ENCODE peak calls at places on chromosomes 16 and 17, in five cellular contexts. Z, N, E, U and Q are unnamed samples.

GRCh38 chr17:68435361-68435760 is 21.9 kb downstream of the WIPI1 start:
- DNase-seq in Z (no peak), N (no peak), E (no peak), U (no peak), Q (no peak)

GRCh38 chr17:1231456-1231855 is 38.8 kb upstream of the BHLHA9 start:
- DNase-seq in Z (peak), N (no peak), E (no peak), U (no peak), Q (no peak)

GRCh38 chr17:6471531-6472465 is 27.5 kb downstream of the PIMREG start:
- DNase-seq in Z (peak), N (peak), E (no peak), U (no peak), Q (no peak)

GRCh38 chr17:41483531-41483930 is 2.6 kb upstream of the KRT35 start:
- DNase-seq in Z (no peak), N (no peak), E (no peak), U (no peak), Q (no peak)

GRCh38 chr17:74549343-74549742 is 3.4 kb upstream of the CD300C start:
- DNase-seq in Z (no peak), N (no peak), E (no peak), U (no peak), Q (no peak)

GRCh38 chr17:77845541-77846225 is 112.8 kb upstream of the TNRC6C start:
- DNase-seq in Z (no peak), N (no peak), E (no peak), U (no peak), Q (no peak)

GRCh38 chr16:50722960-50723359 is 18.9 kb upstream of the CYLD start:
- DNase-seq in Z (no peak), N (no peak), E (no peak), U (no peak), Q (no peak)

GRCh38 chr17:61285483-61286320 is 113.9 kb upstream of the TBX2 start:
- DNase-seq in Z (no peak), N (no peak), E (no peak), U (no peak), Q (no peak)

GRCh38 chr16:62035115-62036092 is 834 bp downstream of the CDH8 start:
- DNase-seq in Z (no peak), N (no peak), E (no peak), U (no peak), Q (no peak)

GRCh38 chr16:67806428-67807147 is at the start of the genes RANBP10 and TSNAXIP1:
- DNase-seq in Z (peak), N (peak), E (peak), U (peak), Q (peak)
- TF ChIP-seq POLR2A in Z (peak), N (peak), E (peak), U (peak), Q (peak)

GRCh38 chr17:47066841-47067682 is 88.0 kb upstream of the RPRML start:
- DNase-seq in Z (peak), N (peak), E (peak), U (peak), Q (peak)
- TF ChIP-seq POLR2A in Z (peak), N (peak), E (peak), U (peak), Q (peak)

GRCh38 chr17:80263253-80264047 is 2.8 kb downstream of the RNF213 start:
- DNase-seq in Z (peak), N (peak), E (peak), U (peak), Q (peak)
- TF ChIP-seq POLR2A in Z (no peak), N (no peak), E (no peak), U (peak), Q (peak)

GRCh38 chr17:50938821-50939541 is 72.8 kb upstream of the TOB1 start:
- DNase-seq in Z (no peak), N (no peak), E (no peak), U (no peak), Q (no peak)

GRCh38 chr17:50934672-50935200 is 68.6 kb upstream of the TOB1 start:
- DNase-seq in Z (no peak), N (no peak), E (no peak), U (no peak), Q (peak)

GRCh38 chr17:50932584-50932901 is 66.4 kb upstream of the TOB1 start:
- DNase-seq in Z (no peak), N (no peak), E (no peak), U (no peak), Q (no peak)

GRCh38 chr17:50934161-50934560 is 68.0 kb upstream of the TOB1 start:
- DNase-seq in Z (no peak), N (no peak), E (no peak), U (peak), Q (no peak)

DNA sequence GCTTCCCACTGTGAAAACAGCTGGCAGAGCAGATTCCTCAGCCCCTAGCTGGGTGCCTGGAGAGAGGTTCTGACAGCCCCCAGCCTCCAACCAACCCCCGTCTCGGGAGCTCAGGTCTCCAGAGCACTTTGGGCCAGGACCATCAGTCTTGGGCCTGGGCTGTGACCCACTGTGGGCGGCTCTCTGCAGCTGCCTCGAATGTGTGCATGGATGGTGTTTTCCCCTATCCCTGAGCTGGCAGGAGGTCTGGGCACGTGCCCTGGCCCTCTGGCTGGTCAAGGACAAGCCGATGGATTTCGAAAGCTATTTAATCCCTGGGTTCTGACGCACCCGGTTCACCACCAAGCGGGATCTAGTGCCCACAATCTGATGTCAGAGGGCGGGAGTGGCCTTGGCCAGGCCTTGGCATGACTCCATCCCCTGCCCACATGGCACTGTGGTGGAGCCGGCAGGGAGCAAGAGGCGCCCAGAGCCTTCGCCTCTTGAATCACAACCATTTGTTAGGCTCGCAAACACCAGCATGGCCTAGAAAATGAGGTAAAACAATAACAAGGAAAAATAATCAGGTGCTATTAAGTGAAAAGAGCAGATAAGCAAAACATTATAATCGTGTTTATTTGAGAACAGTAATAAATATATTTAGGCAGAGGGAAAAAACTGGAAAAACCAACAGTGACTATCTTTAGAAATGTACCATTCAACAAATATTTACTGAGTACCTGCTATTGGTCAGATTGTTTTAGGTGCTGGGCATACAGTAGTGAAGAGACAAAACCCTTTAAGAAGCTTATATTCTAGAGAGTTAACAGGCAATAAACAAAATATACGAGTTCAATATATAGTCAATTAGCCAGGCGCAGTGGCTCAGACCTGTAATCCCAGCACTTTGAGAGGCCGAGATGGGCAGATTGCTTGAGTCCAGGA is 69.3 kb upstream of the TOB1 start:
- DNase-seq in Z (no peak), N (no peak), E (peak), U (peak), Q (no peak)
- TF ChIP-seq POLR2A in Z (no peak), N (no peak), E (peak), U (no peak), Q (no peak)

GRCh38 chr16:10743610-10744369 is at the start of gene NUBP1:
- DNase-seq in Z (peak), N (peak), E (peak), U (peak), Q (peak)
- TF ChIP-seq POLR2A in Z (peak), N (peak), E (peak), U (peak), Q (peak)

GRCh38 chr17:42832213-42832933 is 824 bp upstream of the PSME3 start:
- DNase-seq in Z (no peak), N (no peak), E (no peak), U (no peak), Q (no peak)

GRCh38 chr17:42835732-42836131 is 2.5 kb downstream of the PSME3 start:
- DNase-seq in Z (no peak), N (no peak), E (no peak), U (no peak), Q (peak)

GRCh38 chr17:42833771-42834422 is 700 bp downstream of the PSME3 start:
- DNase-seq in Z (no peak), N (no peak), E (no peak), U (no peak), Q (no peak)

GRCh38 chr17:42830971-42831370 is 2.2 kb upstream of the PSME3 start:
- DNase-seq in Z (no peak), N (no peak), E (no peak), U (no peak), Q (no peak)

GRCh38 chr17:42832934-42833770 is at the start of gene PSME3:
- DNase-seq in Z (peak), N (peak), E (peak), U (peak), Q (peak)
- TF ChIP-seq POLR2A in Z (peak), N (peak), E (peak), U (peak), Q (peak)